ENCODE peak calls at places on chromosomes 1 and 21, in four cellular contexts. V is A549, X is mammary epithelial cell, Y is ovary. U is an unnamed sample.

GRCh38 chr1:204286841-204287387 is 72.8 kb downstream of the PLEKHA6 start:
- DNase-seq in V (peak), X (peak), Y (no peak), U (no peak)

GRCh38 chr1:117128323-117129079 is 7.0 kb upstream of the TRIM45 start:
- DNase-seq in V (peak), X (peak), Y (no peak), U (peak)

GRCh38 chr21:43717166-43717853 is 1.6 kb upstream of the PDXK start:
- DNase-seq in V (no peak), X (no peak), Y (no peak), U (no peak)

GRCh38 chr1:213989740-213990472 is 2.1 kb downstream of the PROX1 start:
- DNase-seq in V (no peak), X (no peak), Y (no peak), U (no peak)

GRCh38 chr1:153374077-153374476 is 1.3 kb downstream of the S100A12 start:
- DNase-seq in V (no peak), X (no peak), Y (no peak), U (no peak)

GRCh38 chr1:97919568-97920261 is 1.1 kb downstream of the DPYD start:
- DNase-seq in V (no peak), X (peak), Y (no peak), U (peak)

GRCh38 chr1:241408170-241408569 is 51.2 kb upstream of the RGS7 start:
- DNase-seq in V (no peak), X (no peak), Y (no peak), U (no peak)

GRCh38 chr1:34983700-34984355 is 1.3 kb downstream of the TMEM35B start:
- DNase-seq in V (no peak), X (peak), Y (no peak), U (peak)

GRCh38 chr1:160522622-160523345 is at the start of gene SLAMF6:
- DNase-seq in V (no peak), X (no peak), Y (no peak), U (no peak)

GRCh38 chr1:44417351-44418021 is 12.4 kb downstream of the RNF220 start:
- DNase-seq in V (no peak), X (no peak), Y (no peak), U (no peak)

GRCh38 chr1:44420535-44420934 is 15.5 kb downstream of the RNF220 start:
- DNase-seq in V (no peak), X (no peak), Y (no peak), U (no peak)

GRCh38 chr1:44421374-44422028 is 16.4 kb downstream of the RNF220 start:
- DNase-seq in V (no peak), X (no peak), Y (no peak), U (no peak)

GRCh38 chr1:44416408-44416807 is 11.4 kb downstream of the RNF220 start:
- DNase-seq in V (no peak), X (no peak), Y (no peak), U (no peak)

DNA sequence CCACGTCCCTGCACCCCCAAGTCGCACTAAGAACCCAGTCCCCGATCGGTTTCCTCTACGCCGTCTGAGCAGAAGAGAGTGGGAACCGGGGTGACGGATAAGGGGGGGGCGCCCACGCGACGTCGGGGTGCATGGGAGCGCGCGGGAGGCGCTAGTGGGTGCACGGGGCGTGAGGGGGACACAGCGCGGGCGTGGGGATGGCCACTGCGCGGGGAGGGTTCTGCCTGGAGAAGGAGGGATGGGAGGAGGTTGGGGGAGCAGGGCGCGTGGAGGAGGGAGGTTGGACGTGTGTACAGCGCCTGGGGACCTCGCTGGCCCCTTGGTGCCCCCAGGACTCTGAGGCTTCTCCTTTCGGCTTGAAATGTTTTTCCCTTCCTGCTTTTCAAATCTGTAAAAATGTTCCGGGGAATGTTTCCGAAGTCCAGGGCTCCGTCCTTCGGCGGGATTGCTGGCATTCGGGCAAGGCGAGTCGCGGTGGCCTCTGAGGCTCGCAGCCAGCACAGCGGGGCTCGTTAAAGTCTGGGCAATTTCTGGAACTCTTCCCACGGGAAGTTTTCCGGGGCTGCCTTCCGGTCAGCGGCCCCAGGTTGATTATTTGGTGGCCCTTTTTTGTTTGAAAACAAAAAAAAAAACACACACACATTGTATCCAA is 13.1 kb downstream of the RNF220 start:
- DNase-seq in V (no peak), X (no peak), Y (no peak), U (no peak)
- H3K4me3 ChIP-seq in V (no peak), X (no peak), Y (no peak), U (no peak)

GRCh38 chr1:36199934-36200741 is 24.1 kb upstream of the THRAP3 start:
- DNase-seq in V (no peak), X (peak), Y (no peak), U (peak)
- TF ChIP-seq CTCF in V (no peak), X (no peak), Y (no peak), U (no peak)

GRCh38 chr1:223143760-223144248 is 756 bp upstream of the TLR5 start:
- DNase-seq in V (no peak), X (no peak), Y (peak), U (no peak)

GRCh38 chr1:223140551-223140950 is 2.5 kb downstream of the TLR5 start:
- DNase-seq in V (no peak), X (no peak), Y (no peak), U (no peak)

GRCh38 chr1:223141021-223141420 is 2.0 kb downstream of the TLR5 start:
- DNase-seq in V (no peak), X (peak), Y (no peak), U (peak)

GRCh38 chr1:223142795-223143759 is at the start of gene TLR5:
- DNase-seq in V (peak), X (peak), Y (peak), U (peak)

GRCh38 chr1:223142269-223142668 is 779 bp downstream of the TLR5 start:
- DNase-seq in V (no peak), X (no peak), Y (no peak), U (no peak)
- H3K4me3 ChIP-seq in V (peak), X (no peak), Y (peak), U (no peak)

DNA sequence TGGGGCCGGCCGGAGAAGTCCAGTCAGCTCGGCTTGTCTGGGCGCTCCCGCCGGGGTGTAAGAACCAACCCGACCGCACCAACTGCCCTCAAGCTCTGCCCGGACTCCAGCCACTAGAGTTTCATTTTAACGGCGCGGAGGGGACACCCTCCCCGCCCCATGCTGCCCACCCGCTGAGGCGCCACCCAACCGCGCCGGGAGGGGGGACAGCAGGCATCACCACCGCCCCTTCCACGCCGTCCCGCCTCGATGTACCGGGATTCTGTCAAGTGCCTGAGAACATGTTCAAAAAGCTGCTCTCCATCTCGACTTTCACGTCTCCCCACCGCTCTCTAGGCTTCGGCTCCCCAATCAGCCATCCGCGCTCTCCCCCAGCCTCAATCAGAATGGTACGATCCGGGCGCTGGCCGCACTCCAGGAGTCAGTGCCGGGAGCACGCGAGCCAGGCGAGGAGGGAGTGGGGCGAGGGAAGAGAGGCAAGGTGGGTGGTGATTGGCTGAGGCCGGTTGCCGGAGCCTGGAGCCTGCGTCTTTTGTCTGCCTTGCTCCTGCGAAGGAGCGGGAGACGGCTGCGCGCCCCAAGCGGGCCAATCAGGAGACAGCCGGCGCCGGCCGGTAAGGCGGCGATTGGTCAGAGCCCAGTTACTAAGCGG is at the start of gene PIK3R3:
- DNase-seq in V (peak), X (peak), Y (peak), U (peak)
- TF ChIP-seq CTCF in V (no peak), X (no peak), Y (peak), U (no peak)

DNA sequence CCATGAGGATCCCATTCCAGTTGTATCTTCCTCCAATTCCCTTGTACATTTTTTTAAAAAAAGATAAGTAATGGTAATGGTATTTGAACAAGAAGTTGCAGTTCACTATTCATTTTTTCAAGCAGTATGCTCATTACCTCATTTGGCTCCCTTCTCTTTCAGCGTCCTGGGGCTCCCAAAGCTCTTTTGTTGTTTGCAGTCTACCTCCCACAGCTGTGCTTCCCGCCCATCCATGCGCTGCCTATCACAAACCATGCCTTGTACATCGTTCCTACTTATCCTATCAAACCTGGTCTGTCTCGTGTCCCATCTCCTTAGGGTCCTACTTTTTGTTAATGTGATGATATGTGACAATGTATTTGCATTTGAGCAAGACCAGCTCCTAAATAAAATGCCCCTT is 59.6 kb upstream of the PLXNA2 start:
- DNase-seq in V (no peak), X (no peak), Y (no peak), U (no peak)
- H3K4me3 ChIP-seq in V (no peak), X (no peak), Y (no peak), U (no peak)

GRCh38 chr1:232307299-232307698 is 322.6 kb downstream of the SIPA1L2 start:
- DNase-seq in V (no peak), X (no peak), Y (no peak), U (no peak)

GRCh38 chr1:232303221-232303620 is 326.7 kb downstream of the SIPA1L2 start:
- DNase-seq in V (no peak), X (no peak), Y (no peak), U (no peak)

GRCh38 chr1:232305020-232305419 is 324.9 kb downstream of the SIPA1L2 start:
- DNase-seq in V (no peak), X (no peak), Y (no peak), U (no peak)

GRCh38 chr1:232308616-232309015 is 321.3 kb downstream of the SIPA1L2 start:
- DNase-seq in V (no peak), X (no peak), Y (no peak), U (no peak)

GRCh38 chr1:232306269-232306911 is 323.5 kb downstream of the SIPA1L2 start:
- DNase-seq in V (no peak), X (no peak), Y (peak), U (peak)
- TF ChIP-seq CTCF in V (no peak), X (peak), Y (no peak), U (peak)

GRCh38 chr1:3746389-3746783 is 5.9 kb upstream of the CCDC27 start:
- DNase-seq in V (no peak), X (no peak), Y (peak), U (no peak)

GRCh38 chr1:3747903-3748302 is 4.3 kb upstream of the CCDC27 start:
- DNase-seq in V (no peak), X (no peak), Y (peak), U (no peak)

GRCh38 chr1:3746784-3747521 is 5.3 kb upstream of the CCDC27 start:
- DNase-seq in V (peak), X (peak), Y (peak), U (peak)

GRCh38 chr1:3745590-3746381 is 6.5 kb upstream of the CCDC27 start:
- DNase-seq in V (no peak), X (no peak), Y (peak), U (no peak)

DNA sequence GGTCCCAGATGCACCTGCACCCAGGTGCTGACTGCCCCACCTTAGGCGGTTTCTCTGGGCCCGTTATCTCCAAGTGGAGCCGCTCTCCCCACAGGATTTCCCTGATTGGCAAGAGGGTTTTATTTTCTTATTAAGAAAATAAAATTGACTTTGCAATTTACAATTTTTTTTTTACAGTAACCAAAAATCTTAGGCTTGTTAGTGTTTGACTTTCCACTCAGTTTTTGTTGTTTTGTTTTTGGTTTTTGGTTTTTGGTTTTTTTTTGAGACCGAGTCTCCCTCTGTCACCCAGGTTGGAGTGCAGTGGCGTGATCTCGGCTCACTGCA is 4.8 kb upstream of the CCDC27 start:
- DNase-seq in V (no peak), X (no peak), Y (no peak), U (no peak)
- H3K4me3 ChIP-seq in V (peak), X (peak), Y (peak), U (peak)

DNA sequence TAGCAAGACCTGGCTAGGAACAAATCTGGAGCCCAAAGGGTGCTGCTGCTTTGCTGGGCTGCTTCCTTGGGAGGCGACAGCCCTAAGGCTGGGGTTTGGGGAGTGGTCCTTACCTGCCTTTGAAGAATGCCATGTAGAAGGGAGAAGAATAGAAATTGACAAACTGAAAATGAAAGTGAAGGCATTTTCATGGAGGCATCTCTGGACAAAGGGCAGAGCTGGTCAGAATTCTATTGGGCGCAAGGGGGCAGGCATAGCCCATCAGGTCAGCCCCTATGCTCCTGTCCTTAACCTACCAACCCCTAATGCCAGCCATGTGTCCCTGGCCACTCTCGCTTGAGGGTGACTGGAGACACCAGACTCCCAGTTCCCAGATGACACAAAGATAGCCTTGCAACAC is 7.6 kb upstream of the ARHGEF19 start:
- DNase-seq in V (no peak), X (no peak), Y (no peak), U (no peak)
- TF ChIP-seq CTCF in V (no peak), X (no peak), Y (no peak), U (no peak)

GRCh38 chr1:60970081-60970509 is 112.3 kb upstream of the NFIA start:
- DNase-seq in V (peak), X (peak), Y (no peak), U (peak)
- H3K4me3 ChIP-seq in V (no peak), X (no peak), Y (no peak), U (no peak)

U was measured in cardiac fibroblast.